ENCODE peak calls at places on chromosome 12, in eight cellular contexts. One of them, this sample, is unnamed.

GRCh38 chr12:18591473-18591872 is 146.3 kb downstream of the PLCZ1 start:
- DNase-seq in adrenal gland: no peak
- DNase-seq in IMR-90: no peak
- DNase-seq in uterus: no peak
- DNase-seq in A549: no peak
- DNase-seq in H1: no peak
- DNase-seq in esophagus muscularis mucosa: no peak
- DNase-seq in endothelial cell of umbilical vein: no peak
- DNase-seq in this sample: no peak

GRCh38 chr12:102297412-102297811 is 99.8 kb upstream of the PMCH start:
- DNase-seq in adrenal gland: no peak
- DNase-seq in IMR-90: no peak
- DNase-seq in H1: no peak
- DNase-seq in A549: no peak
- DNase-seq in uterus: no peak
- DNase-seq in esophagus muscularis mucosa: no peak
- DNase-seq in endothelial cell of umbilical vein: no peak
- DNase-seq in this sample: no peak

GRCh38 chr12:47155457-47156166 is 75.9 kb upstream of the AMIGO2 start:
- DNase-seq in H1: no peak
- DNase-seq in IMR-90: peak; percentile 70
- DNase-seq in adrenal gland: no peak
- DNase-seq in endothelial cell of umbilical vein: no peak
- DNase-seq in uterus: no peak
- DNase-seq in esophagus muscularis mucosa: no peak
- DNase-seq in A549: peak; percentile 73
- DNase-seq in this sample: no peak

GRCh38 chr12:52164624-52165023 is 27.2 kb downstream of the KRT80 start:
- DNase-seq in uterus: no peak
- DNase-seq in endothelial cell of umbilical vein: no peak
- DNase-seq in adrenal gland: no peak
- DNase-seq in IMR-90: peak; percentile 47
- DNase-seq in A549: peak; percentile 89
- DNase-seq in esophagus muscularis mucosa: no peak
- DNase-seq in H1: no peak
- DNase-seq in this sample: no peak

GRCh38 chr12:93727195-93727811 is 50.1 kb downstream of the CRADD start:
- DNase-seq in esophagus muscularis mucosa: no peak
- DNase-seq in adrenal gland: no peak
- DNase-seq in uterus: peak; percentile 44
- DNase-seq in H1: no peak
- DNase-seq in endothelial cell of umbilical vein: no peak
- DNase-seq in A549: no peak
- DNase-seq in IMR-90: no peak
- DNase-seq in this sample: no peak

GRCh38 chr12:105256921-105257320 is 20.9 kb upstream of the APPL2 start:
- DNase-seq in H1: no peak
- DNase-seq in esophagus muscularis mucosa: no peak
- DNase-seq in uterus: no peak
- DNase-seq in endothelial cell of umbilical vein: no peak
- DNase-seq in adrenal gland: no peak
- DNase-seq in A549: no peak
- DNase-seq in IMR-90: peak; percentile 89
- DNase-seq in this sample: no peak

GRCh38 chr12:64780531-64781373 is 21.5 kb upstream of the GNS start:
- DNase-seq in adrenal gland: peak; percentile 52
- DNase-seq in uterus: peak; percentile 27
- DNase-seq in esophagus muscularis mucosa: no peak
- DNase-seq in A549: peak; percentile 33
- DNase-seq in H1: no peak
- DNase-seq in IMR-90: no peak
- DNase-seq in endothelial cell of umbilical vein: peak; percentile 43
- DNase-seq in this sample: peak; percentile 51

GRCh38 chr12:10143205-10143604 is 13.2 kb upstream of the CLEC7A start:
- DNase-seq in esophagus muscularis mucosa: no peak
- DNase-seq in A549: no peak
- DNase-seq in endothelial cell of umbilical vein: peak; percentile 23
- DNase-seq in adrenal gland: no peak
- DNase-seq in IMR-90: peak; percentile 62
- DNase-seq in uterus: no peak
- DNase-seq in H1: no peak
- DNase-seq in this sample: no peak

GRCh38 chr12:40033260-40033649 is 72.6 kb downstream of the SLC2A13 start:
- DNase-seq in esophagus muscularis mucosa: no peak
- DNase-seq in H1: no peak
- DNase-seq in IMR-90: no peak
- DNase-seq in endothelial cell of umbilical vein: no peak
- DNase-seq in A549: no peak
- DNase-seq in uterus: no peak
- DNase-seq in adrenal gland: no peak
- DNase-seq in this sample: no peak

GRCh38 chr12:4562034-4562657 is at the start of gene DYRK4:
- DNase-seq in uterus: peak; percentile 74
- DNase-seq in adrenal gland: peak; percentile 73
- DNase-seq in IMR-90: peak; percentile 60
- DNase-seq in endothelial cell of umbilical vein: peak; percentile 65
- DNase-seq in esophagus muscularis mucosa: no peak
- DNase-seq in H1: peak; percentile 72
- DNase-seq in A549: no peak
- DNase-seq in this sample: peak; percentile 85

GRCh38 chr12:50621435-50622304 is 116.9 kb downstream of the DIP2B start:
- DNase-seq in adrenal gland: peak; percentile 44
- DNase-seq in IMR-90: no peak
- DNase-seq in endothelial cell of umbilical vein: no peak
- DNase-seq in A549: no peak
- DNase-seq in H1: no peak
- DNase-seq in uterus: no peak
- DNase-seq in esophagus muscularis mucosa: no peak
- DNase-seq in this sample: no peak

GRCh38 chr12:47954058-47954457 is 9.3 kb upstream of the TMEM106C start:
- DNase-seq in adrenal gland: no peak
- DNase-seq in endothelial cell of umbilical vein: no peak
- DNase-seq in A549: no peak
- DNase-seq in esophagus muscularis mucosa: no peak
- DNase-seq in H1: no peak
- DNase-seq in uterus: no peak
- DNase-seq in IMR-90: no peak
- DNase-seq in this sample: no peak

GRCh38 chr12:68611094-68611818 is 557 bp downstream of the RAP1B start:
- DNase-seq in endothelial cell of umbilical vein: peak; percentile 71
- DNase-seq in A549: peak; percentile 52
- DNase-seq in IMR-90: peak; percentile 60
- DNase-seq in uterus: peak; percentile 65
- DNase-seq in esophagus muscularis mucosa: peak; percentile 93
- DNase-seq in adrenal gland: peak; percentile 71
- DNase-seq in H1: no peak
- DNase-seq in this sample: peak; percentile 73

GRCh38 chr12:96047621-96048211 is 12.3 kb upstream of the LTA4H start:
- DNase-seq in adrenal gland: peak; percentile 48
- DNase-seq in H1: no peak
- DNase-seq in IMR-90: peak; percentile 72
- DNase-seq in A549: peak; percentile 74
- DNase-seq in uterus: no peak
- DNase-seq in endothelial cell of umbilical vein: peak; percentile 83
- DNase-seq in esophagus muscularis mucosa: no peak
- DNase-seq in this sample: no peak

GRCh38 chr12:96047151-96047620 is 11.8 kb upstream of the LTA4H start:
- DNase-seq in IMR-90: no peak
- DNase-seq in uterus: no peak
- DNase-seq in adrenal gland: no peak
- DNase-seq in esophagus muscularis mucosa: no peak
- DNase-seq in H1: no peak
- DNase-seq in A549: no peak
- DNase-seq in endothelial cell of umbilical vein: no peak
- DNase-seq in this sample: no peak

GRCh38 chr12:96045566-96045965 is 10.2 kb upstream of the LTA4H start:
- DNase-seq in uterus: no peak
- DNase-seq in endothelial cell of umbilical vein: no peak
- DNase-seq in IMR-90: no peak
- DNase-seq in adrenal gland: peak; percentile 68
- DNase-seq in H1: no peak
- DNase-seq in A549: no peak
- DNase-seq in esophagus muscularis mucosa: no peak
- DNase-seq in this sample: no peak

GRCh38 chr12:96048392-96048969 is 13.1 kb upstream of the LTA4H start:
- DNase-seq in H1: no peak
- DNase-seq in A549: peak; percentile 37
- DNase-seq in uterus: no peak
- DNase-seq in adrenal gland: no peak
- DNase-seq in esophagus muscularis mucosa: no peak
- DNase-seq in endothelial cell of umbilical vein: peak; percentile 82
- DNase-seq in IMR-90: no peak
- DNase-seq in this sample: no peak

DNA sequence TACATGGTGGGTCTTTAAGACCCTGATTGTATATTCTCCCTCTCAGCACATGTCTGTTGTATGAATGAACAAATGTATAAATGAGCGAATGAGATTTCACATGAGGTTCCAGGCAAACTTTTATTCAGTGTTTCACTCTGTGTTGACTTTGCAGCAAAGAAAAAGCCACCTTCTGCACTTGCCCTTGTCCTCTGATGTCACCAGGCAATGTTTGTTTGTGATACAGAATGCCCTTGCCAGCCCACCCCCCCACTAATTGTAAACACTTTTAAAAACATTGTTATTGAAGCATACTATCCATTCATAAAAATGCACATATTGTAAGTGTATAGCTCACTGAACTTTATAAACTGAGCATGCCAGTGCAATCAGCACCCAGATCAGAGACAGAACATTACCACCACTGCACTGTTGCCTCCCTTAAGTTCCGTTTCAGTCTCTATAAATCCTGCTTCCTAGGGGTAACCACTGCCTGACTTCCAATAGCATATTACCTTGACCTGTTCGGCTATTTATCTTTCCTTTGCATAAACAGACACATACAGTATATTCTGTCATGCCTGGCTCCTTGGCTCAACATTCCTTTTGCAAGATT is 11.3 kb upstream of the LTA4H start:
- DNase-seq in H1: no peak
- DNase-seq in adrenal gland: no peak
- DNase-seq in endothelial cell of umbilical vein: no peak
- DNase-seq in IMR-90: no peak
- DNase-seq in A549: no peak
- DNase-seq in esophagus muscularis mucosa: no peak
- DNase-seq in uterus: no peak
- DNase-seq in this sample: no peak
- TF ChIP-seq POLR2A in H1: no peak
- TF ChIP-seq POLR2A in adrenal gland: no peak
- TF ChIP-seq POLR2A in endothelial cell of umbilical vein: no peak
- TF ChIP-seq POLR2A in IMR-90: no peak
- TF ChIP-seq POLR2A in A549: no peak
- TF ChIP-seq POLR2A in esophagus muscularis mucosa: no peak
- TF ChIP-seq POLR2A in uterus: no peak
- TF ChIP-seq POLR2A in this sample: no peak

DNA sequence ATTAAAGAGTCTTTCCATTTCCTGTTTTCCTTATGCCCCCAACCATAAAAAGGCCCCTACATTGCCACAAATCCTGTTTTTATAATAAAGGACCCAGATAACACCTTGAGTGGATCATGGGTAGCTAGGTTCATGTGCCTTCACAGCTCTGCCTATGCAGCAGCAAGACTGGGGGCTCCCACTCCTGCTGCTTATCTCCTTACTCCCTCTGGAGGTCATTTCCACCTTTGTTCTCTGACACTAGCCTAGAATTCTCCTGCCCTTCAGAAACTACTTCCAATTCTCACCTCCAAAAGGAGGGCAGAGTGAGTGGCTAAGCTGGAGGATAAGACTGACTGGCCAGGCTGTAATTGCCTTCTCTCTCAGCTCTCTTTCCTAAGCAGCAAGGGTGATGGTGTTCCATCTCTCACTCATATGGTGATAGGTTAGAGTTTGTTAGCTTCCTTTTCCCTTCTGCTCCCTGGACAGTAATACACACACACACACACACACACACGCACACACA is 20.0 kb upstream of the STAC3 start:
- DNase-seq in IMR-90: no peak
- DNase-seq in A549: peak; percentile 29
- DNase-seq in esophagus muscularis mucosa: no peak
- DNase-seq in endothelial cell of umbilical vein: peak; percentile 14
- DNase-seq in adrenal gland: no peak
- DNase-seq in uterus: no peak
- DNase-seq in H1: no peak
- DNase-seq in this sample: no peak
- TF ChIP-seq CTCF in IMR-90: no peak
- TF ChIP-seq CTCF in A549: no peak
- TF ChIP-seq CTCF in esophagus muscularis mucosa: no peak
- TF ChIP-seq CTCF in endothelial cell of umbilical vein: no peak
- TF ChIP-seq CTCF in adrenal gland: no peak
- TF ChIP-seq CTCF in uterus: no peak
- TF ChIP-seq CTCF in H1: peak; percentile 47
- TF ChIP-seq CTCF in this sample: no peak

GRCh38 chr12:131848753-131849152 is 20.6 kb downstream of the MMP17 start:
- DNase-seq in endothelial cell of umbilical vein: no peak
- DNase-seq in A549: no peak
- DNase-seq in esophagus muscularis mucosa: no peak
- DNase-seq in uterus: no peak
- DNase-seq in IMR-90: no peak
- DNase-seq in H1: no peak
- DNase-seq in adrenal gland: no peak
- DNase-seq in this sample: no peak
- TF ChIP-seq POLR2A in endothelial cell of umbilical vein: no peak
- TF ChIP-seq POLR2A in A549: no peak
- TF ChIP-seq POLR2A in esophagus muscularis mucosa: no peak
- TF ChIP-seq POLR2A in uterus: no peak
- TF ChIP-seq POLR2A in IMR-90: no peak
- TF ChIP-seq POLR2A in H1: no peak
- TF ChIP-seq POLR2A in adrenal gland: no peak
- TF ChIP-seq POLR2A in this sample: no peak

DNA sequence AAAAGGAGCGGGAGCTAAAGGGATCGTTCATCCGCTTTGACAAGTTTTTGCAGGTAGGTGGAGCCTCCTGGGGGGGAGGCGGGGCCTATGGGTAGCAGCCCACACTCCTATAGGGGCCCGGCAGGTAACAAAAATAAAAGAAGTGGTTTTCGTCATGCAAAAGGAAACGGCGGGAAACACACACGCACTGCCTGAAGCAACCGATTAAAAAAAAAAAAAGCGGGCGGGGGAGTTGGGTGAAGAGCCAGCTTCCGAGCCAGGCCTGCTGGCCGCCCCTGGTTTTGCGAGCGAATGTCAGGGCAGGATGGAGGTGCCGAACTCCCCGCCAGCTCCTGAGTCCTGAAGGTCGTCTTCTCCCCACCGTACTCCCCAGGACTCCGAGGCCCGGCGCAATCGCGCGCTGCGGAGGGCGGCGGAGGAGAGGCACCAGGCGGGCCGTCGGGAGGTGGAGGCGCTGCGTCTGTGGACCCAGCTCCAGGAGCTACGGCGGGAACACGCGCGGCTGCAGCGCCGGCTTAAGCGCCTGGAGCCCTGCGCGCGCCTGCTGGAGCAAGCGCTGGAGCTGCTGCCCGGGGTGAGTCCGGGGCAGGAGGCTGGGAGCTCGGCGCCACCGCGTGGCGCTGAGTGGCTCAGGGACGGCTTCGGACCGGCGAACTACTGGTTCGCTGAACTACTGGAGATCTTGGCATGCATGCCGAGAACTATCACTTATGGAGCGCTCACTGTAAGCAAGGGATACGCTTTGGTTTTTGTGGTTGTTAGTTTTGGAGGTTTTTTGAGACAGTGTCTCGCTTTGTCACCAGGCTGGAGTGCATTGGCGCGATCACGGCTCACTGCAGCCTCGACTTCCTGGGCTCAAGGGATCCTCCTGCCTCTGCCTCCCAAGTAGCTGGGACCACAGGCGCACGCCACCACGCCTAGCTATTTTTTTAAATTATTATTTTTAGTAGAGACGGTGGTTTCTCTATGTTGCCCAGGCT is 3.6 kb downstream of the CFAP73 start:
- DNase-seq in H1: peak; percentile 51
- DNase-seq in IMR-90: peak; percentile 65
- DNase-seq in A549: peak; percentile 90
- DNase-seq in endothelial cell of umbilical vein: peak; percentile 63
- DNase-seq in esophagus muscularis mucosa: no peak
- DNase-seq in adrenal gland: peak; percentile 82
- DNase-seq in uterus: peak; percentile 43
- DNase-seq in this sample: no peak
- TF ChIP-seq CTCF in H1: peak; percentile 53
- TF ChIP-seq CTCF in IMR-90: peak; percentile 48
- TF ChIP-seq CTCF in A549: peak; percentile 65
- TF ChIP-seq CTCF in endothelial cell of umbilical vein: peak; percentile 62
- TF ChIP-seq CTCF in esophagus muscularis mucosa: peak; percentile 49
- TF ChIP-seq CTCF in adrenal gland: peak; percentile 49
- TF ChIP-seq CTCF in uterus: peak; percentile 38
- TF ChIP-seq CTCF in this sample: no peak

This sample was measured in ovary.